ENCODE peak calls at places on chromosomes 6 and 20, in four cellular contexts. Y is Daoy; W is fibroblast of lung; E is stimulated activated CD4-positive, alpha-beta T cell treated with anti-CD3 and anti-CD28 coated beads, Interleukin-4, amount 100 ng/mL, for 48 hours. P is an unnamed sample.

GRCh38 chr20:51767867-51768758 is at the start of gene ATP9A:
- DNase-seq in Y (peak), E (no peak), W (peak), P (no peak)

GRCh38 chr20:60037120-60037499 is 78.9 kb downstream of the CDH26 start:
- DNase-seq in W (peak), E (no peak), Y (peak), P (no peak)

GRCh38 chr20:50308513-50309279 is 118.1 kb downstream of the CEBPB start:
- DNase-seq in W (peak), E (no peak), Y (peak), P (no peak)

GRCh38 chr6:73644941-73645591 is 8.7 kb downstream of the SLC17A5 start:
- DNase-seq in E (no peak), Y (no peak), W (no peak), P (no peak)

GRCh38 chr6:56151825-56152224 is 95.6 kb downstream of the COL21A1 start:
- DNase-seq in W (no peak), Y (no peak), E (no peak), P (no peak)

GRCh38 chr20:12133553-12133952 is 215.9 kb downstream of the BTBD3 start:
- DNase-seq in Y (no peak), W (no peak), E (no peak), P (no peak)

GRCh38 chr6:112760831-112761230 is 413.7 kb downstream of the RFPL4B start:
- DNase-seq in Y (no peak), W (peak), E (no peak), P (no peak)

GRCh38 chr6:165726915-165727314 is 63.9 kb upstream of the PDE10A start:
- DNase-seq in Y (peak), W (peak), E (no peak), P (no peak)

GRCh38 chr6:13593720-13594119 is 19.3 kb downstream of the SIRT5 start:
- DNase-seq in Y (peak), E (no peak), W (peak), P (no peak)

GRCh38 chr6:119443993-119444641 is 94.6 kb upstream of the MAN1A1 start:
- DNase-seq in Y (no peak), W (peak), E (no peak), P (no peak)

GRCh38 chr6:5199203-5200101 is 61.3 kb downstream of the LYRM4 start:
- DNase-seq in Y (no peak), E (no peak), W (no peak), P (no peak)

GRCh38 chr6:30029587-30029986 is 31.5 kb upstream of the POLR1H start:
- DNase-seq in Y (no peak), E (no peak), W (no peak), P (no peak)

GRCh38 chr6:53714395-53714794 is 48.8 kb upstream of the KLHL31 start:
- DNase-seq in W (no peak), Y (no peak), E (no peak), P (no peak)

GRCh38 chr20:3158968-3159431 is 665 bp downstream of the FASTKD5 start:
- DNase-seq in E (no peak), Y (no peak), W (peak), P (no peak)

GRCh38 chr6:11039040-11039439 is 5.1 kb downstream of the ELOVL2 start:
- DNase-seq in W (no peak), Y (no peak), E (no peak), P (no peak)

GRCh38 chr20:64095927-64096326 is 11.4 kb downstream of the NPBWR2 start:
- DNase-seq in E (no peak), W (no peak), Y (no peak), P (no peak)

GRCh38 chr6:98657764-98658163 is 176.6 kb upstream of the POU3F2 start:
- DNase-seq in E (no peak), W (peak), Y (peak), P (no peak)

GRCh38 chr6:85747654-85748053 is 105.0 kb upstream of the SYNCRIP start:
- DNase-seq in Y (no peak), W (peak), E (no peak), P (no peak)

GRCh38 chr20:49466114-49466912 is 16.2 kb downstream of the KCNB1 start:
- DNase-seq in E (no peak), W (no peak), Y (no peak), P (no peak)

GRCh38 chr6:111199935-111200822 is 112.9 kb downstream of the SLC16A10 start:
- DNase-seq in W (no peak), E (no peak), Y (no peak), P (no peak)

GRCh38 chr6:73036689-73037088 is 188.6 kb downstream of the KHDC1L start:
- DNase-seq in E (no peak), Y (no peak), W (no peak), P (no peak)

GRCh38 chr20:63957690-63958441 is 1.6 kb upstream of the UCKL1 start:
- DNase-seq in Y (peak), E (no peak), W (peak), P (no peak)

GRCh38 chr20:38295811-38296210 is 8.1 kb upstream of the BPI start:
- DNase-seq in E (no peak), Y (no peak), W (no peak), P (no peak)

GRCh38 chr6:147156799-147157382 is 47.3 kb upstream of the STXBP5 start:
- DNase-seq in E (no peak), Y (no peak), W (peak), P (no peak)